ENCODE peak calls at places on chromosomes 3 and 15, in nine cellular contexts. One of them, this sample, is unnamed.

GRCh38 chr3:74523811-74524210 is 90.6 kb downstream of the CNTN3 start:
- DNase-seq in endodermal cell: no peak
- DNase-seq in mesendoderm: no peak
- DNase-seq in astrocyte: peak; percentile 2
- DNase-seq in tibial nerve: no peak
- DNase-seq in lower lobe of right lung: no peak
- DNase-seq in Karpas-422: no peak
- DNase-seq in endothelial cell of umbilical vein: peak; percentile 2
- DNase-seq in IMR-90: peak; percentile 35
- DNase-seq in this sample: no peak

GRCh38 chr3:155391583-155391982 is 98.1 kb upstream of the STRIT1 start:
- DNase-seq in lower lobe of right lung: no peak
- DNase-seq in IMR-90: peak; percentile 12
- DNase-seq in endodermal cell: no peak
- DNase-seq in tibial nerve: peak; percentile 31
- DNase-seq in astrocyte: peak; percentile 87
- DNase-seq in Karpas-422: no peak
- DNase-seq in mesendoderm: peak; percentile 66
- DNase-seq in endothelial cell of umbilical vein: no peak
- DNase-seq in this sample: no peak

GRCh38 chr3:136818191-136818850 is 605 bp upstream of the SLC35G2 start:
- DNase-seq in mesendoderm: peak; percentile 92
- DNase-seq in astrocyte: peak; percentile 84
- DNase-seq in IMR-90: peak; percentile 92
- DNase-seq in Karpas-422: peak; percentile 86
- DNase-seq in tibial nerve: no peak
- DNase-seq in endothelial cell of umbilical vein: peak; percentile 93
- DNase-seq in endodermal cell: peak; percentile 88
- DNase-seq in lower lobe of right lung: no peak
- DNase-seq in this sample: peak; percentile 2

GRCh38 chr3:126494204-126494603 is 18.5 kb upstream of the ZXDC start:
- DNase-seq in IMR-90: no peak
- DNase-seq in lower lobe of right lung: no peak
- DNase-seq in endodermal cell: no peak
- DNase-seq in Karpas-422: no peak
- DNase-seq in mesendoderm: no peak
- DNase-seq in endothelial cell of umbilical vein: no peak
- DNase-seq in tibial nerve: no peak
- DNase-seq in astrocyte: no peak
- DNase-seq in this sample: no peak

GRCh38 chr3:128319107-128319506 is 147.6 kb downstream of the DNAJB8 start:
- DNase-seq in endodermal cell: no peak
- DNase-seq in endothelial cell of umbilical vein: no peak
- DNase-seq in mesendoderm: no peak
- DNase-seq in Karpas-422: no peak
- DNase-seq in lower lobe of right lung: no peak
- DNase-seq in tibial nerve: no peak
- DNase-seq in astrocyte: no peak
- DNase-seq in IMR-90: no peak
- DNase-seq in this sample: no peak

GRCh38 chr3:186544281-186544680 is at the start of gene CRYGS:
- DNase-seq in endodermal cell: no peak
- DNase-seq in endothelial cell of umbilical vein: no peak
- DNase-seq in tibial nerve: no peak
- DNase-seq in lower lobe of right lung: no peak
- DNase-seq in IMR-90: no peak
- DNase-seq in Karpas-422: no peak
- DNase-seq in astrocyte: no peak
- DNase-seq in mesendoderm: no peak
- DNase-seq in this sample: no peak

GRCh38 chr3:33773627-33774026 is 24.8 kb upstream of the PDCD6IP start:
- DNase-seq in tibial nerve: no peak
- DNase-seq in lower lobe of right lung: no peak
- DNase-seq in endodermal cell: no peak
- DNase-seq in IMR-90: no peak
- DNase-seq in endothelial cell of umbilical vein: no peak
- DNase-seq in Karpas-422: no peak
- DNase-seq in astrocyte: no peak
- DNase-seq in mesendoderm: peak; percentile 32
- DNase-seq in this sample: no peak

GRCh38 chr15:48596841-48597240 is 48.7 kb downstream of the FBN1 start:
- DNase-seq in endodermal cell: no peak
- DNase-seq in IMR-90: no peak
- DNase-seq in mesendoderm: no peak
- DNase-seq in tibial nerve: no peak
- DNase-seq in astrocyte: no peak
- DNase-seq in lower lobe of right lung: no peak
- DNase-seq in Karpas-422: no peak
- DNase-seq in endothelial cell of umbilical vein: no peak
- DNase-seq in this sample: no peak

GRCh38 chr3:104717828-104718196 is 648.9 kb upstream of the ALCAM start:
- DNase-seq in endodermal cell: no peak
- DNase-seq in endothelial cell of umbilical vein: no peak
- DNase-seq in tibial nerve: no peak
- DNase-seq in IMR-90: peak; percentile 68
- DNase-seq in Karpas-422: no peak
- DNase-seq in lower lobe of right lung: no peak
- DNase-seq in mesendoderm: no peak
- DNase-seq in astrocyte: peak; percentile 1
- DNase-seq in this sample: no peak

GRCh38 chr3:123767020-123767394 is 117.1 kb downstream of the MYLK start:
- DNase-seq in mesendoderm: no peak
- DNase-seq in IMR-90: no peak
- DNase-seq in endodermal cell: no peak
- DNase-seq in Karpas-422: no peak
- DNase-seq in lower lobe of right lung: no peak
- DNase-seq in astrocyte: no peak
- DNase-seq in endothelial cell of umbilical vein: no peak
- DNase-seq in tibial nerve: no peak
- DNase-seq in this sample: no peak

DNA sequence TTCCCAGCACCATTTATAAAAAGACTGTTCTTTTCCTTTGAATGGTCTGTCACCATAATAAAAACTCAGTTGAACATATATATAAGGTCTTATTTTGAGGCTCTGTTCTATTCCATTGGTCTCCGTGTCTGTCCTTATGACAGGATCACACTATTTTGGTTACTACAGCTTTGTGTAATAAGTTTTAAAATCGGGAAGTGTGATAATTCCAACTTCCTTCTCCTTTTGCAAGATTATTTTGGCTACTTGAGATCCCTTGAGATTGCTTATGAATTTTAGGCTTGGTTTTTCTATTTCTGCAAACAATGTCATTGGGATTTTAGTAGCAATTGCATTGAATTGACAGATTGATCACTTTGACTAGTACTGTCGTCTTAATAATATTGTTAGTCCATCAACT is 35.7 kb downstream of the SACM1L start:
- DNase-seq in IMR-90: no peak
- DNase-seq in mesendoderm: no peak
- DNase-seq in endothelial cell of umbilical vein: no peak
- DNase-seq in tibial nerve: no peak
- DNase-seq in endodermal cell: no peak
- DNase-seq in Karpas-422: no peak
- DNase-seq in astrocyte: no peak
- DNase-seq in lower lobe of right lung: no peak
- DNase-seq in this sample: no peak
- H3K4me1 ChIP-seq in IMR-90: no peaks in the 10 kb centered on the region
- H3K4me1 ChIP-seq in mesendoderm: no peaks in the 10 kb centered on the region
- H3K4me1 ChIP-seq in endothelial cell of umbilical vein: no peaks in the 10 kb centered on the region
- H3K4me1 ChIP-seq in tibial nerve: no peaks in the 10 kb centered on the region
- H3K4me1 ChIP-seq in endodermal cell: no peaks in the 10 kb centered on the region
- H3K4me1 ChIP-seq in Karpas-422: no peaks in the 10 kb centered on the region
- H3K4me1 ChIP-seq in astrocyte: no peaks in the 10 kb centered on the region
- H3K4me1 ChIP-seq in lower lobe of right lung: peaks cover 7% of the 10 kb centered on the region
- H3K4me1 ChIP-seq in this sample: no peaks in the 10 kb centered on the region

GRCh38 chr15:67133738-67134576 is 68.6 kb downstream of the SMAD3 start:
- DNase-seq in mesendoderm: peak; percentile 48
- DNase-seq in IMR-90: peak; percentile 82
- DNase-seq in endodermal cell: no peak
- DNase-seq in Karpas-422: peak; percentile 83
- DNase-seq in lower lobe of right lung: no peak
- DNase-seq in astrocyte: peak; percentile 82
- DNase-seq in endothelial cell of umbilical vein: peak; percentile 88
- DNase-seq in tibial nerve: no peak
- DNase-seq in this sample: peak; percentile 73

GRCh38 chr15:67130673-67131601 is 65.5 kb downstream of the SMAD3 start:
- DNase-seq in tibial nerve: no peak
- DNase-seq in endothelial cell of umbilical vein: no peak
- DNase-seq in endodermal cell: peak; percentile 50
- DNase-seq in lower lobe of right lung: no peak
- DNase-seq in astrocyte: no peak
- DNase-seq in Karpas-422: no peak
- DNase-seq in IMR-90: peak; percentile 80
- DNase-seq in mesendoderm: no peak
- DNase-seq in this sample: no peak

GRCh38 chr15:67133026-67133425 is 67.6 kb downstream of the SMAD3 start:
- DNase-seq in endothelial cell of umbilical vein: no peak
- DNase-seq in lower lobe of right lung: no peak
- DNase-seq in astrocyte: no peak
- DNase-seq in Karpas-422: no peak
- DNase-seq in endodermal cell: peak; percentile 31
- DNase-seq in mesendoderm: no peak
- DNase-seq in tibial nerve: no peak
- DNase-seq in IMR-90: no peak
- DNase-seq in this sample: no peak

GRCh38 chr15:67130166-67130565 is 64.8 kb downstream of the SMAD3 start:
- DNase-seq in astrocyte: no peak
- DNase-seq in endothelial cell of umbilical vein: no peak
- DNase-seq in lower lobe of right lung: no peak
- DNase-seq in tibial nerve: no peak
- DNase-seq in mesendoderm: no peak
- DNase-seq in Karpas-422: no peak
- DNase-seq in endodermal cell: peak; percentile 29
- DNase-seq in IMR-90: no peak
- DNase-seq in this sample: no peak

DNA sequence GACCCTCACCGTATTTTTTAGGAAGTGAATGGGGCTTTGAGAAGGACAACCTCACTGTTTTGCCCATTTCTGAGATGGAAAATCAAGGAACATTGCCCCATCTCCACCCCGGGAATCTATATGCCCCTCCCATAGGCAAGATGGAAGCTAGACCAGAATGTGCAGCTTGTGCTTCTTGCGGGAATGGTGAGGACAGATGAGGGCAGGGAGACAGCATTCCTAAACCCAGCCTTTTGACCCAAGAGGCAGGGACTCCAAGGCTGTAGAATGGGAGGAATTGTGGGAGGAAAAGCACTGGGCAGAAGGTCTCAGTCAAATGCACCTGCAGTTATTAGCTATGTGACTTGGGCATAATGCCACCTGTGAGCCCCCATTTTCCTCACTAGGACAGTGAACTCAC is 66.9 kb downstream of the SMAD3 start:
- DNase-seq in tibial nerve: no peak
- DNase-seq in endothelial cell of umbilical vein: no peak
- DNase-seq in endodermal cell: peak; percentile 37
- DNase-seq in Karpas-422: no peak
- DNase-seq in astrocyte: no peak
- DNase-seq in mesendoderm: no peak
- DNase-seq in IMR-90: no peak
- DNase-seq in lower lobe of right lung: no peak
- DNase-seq in this sample: no peak
- H3K4me1 ChIP-seq in tibial nerve: peaks cover 56% of the 10 kb centered on the region
- H3K4me1 ChIP-seq in endothelial cell of umbilical vein: peaks cover 70% of the 10 kb centered on the region
- H3K4me1 ChIP-seq in endodermal cell: peaks cover 25% of the 10 kb centered on the region
- H3K4me1 ChIP-seq in Karpas-422: peaks cover 21% of the 10 kb centered on the region
- H3K4me1 ChIP-seq in astrocyte: peaks cover 52% of the 10 kb centered on the region
- H3K4me1 ChIP-seq in mesendoderm: peaks cover 3% of the 10 kb centered on the region
- H3K4me1 ChIP-seq in IMR-90: peaks cover 70% of the 10 kb centered on the region
- H3K4me1 ChIP-seq in lower lobe of right lung: peaks cover 67% of the 10 kb centered on the region
- H3K4me1 ChIP-seq in this sample: peaks cover 78% of the 10 kb centered on the region

GRCh38 chr3:108133858-108134554 is 43.2 kb upstream of the CD47 start:
- DNase-seq in Karpas-422: no peak
- DNase-seq in mesendoderm: no peak
- DNase-seq in IMR-90: no peak
- DNase-seq in endodermal cell: no peak
- DNase-seq in lower lobe of right lung: no peak
- DNase-seq in tibial nerve: no peak
- DNase-seq in astrocyte: no peak
- DNase-seq in endothelial cell of umbilical vein: no peak
- DNase-seq in this sample: no peak
- H3K4me1 ChIP-seq in Karpas-422: peaks cover 54% of the 10 kb centered on the region
- H3K4me1 ChIP-seq in mesendoderm: no peaks in the 10 kb centered on the region
- H3K4me1 ChIP-seq in IMR-90: peaks cover 24% of the 10 kb centered on the region
- H3K4me1 ChIP-seq in endodermal cell: no peaks in the 10 kb centered on the region
- H3K4me1 ChIP-seq in lower lobe of right lung: peaks cover 45% of the 10 kb centered on the region
- H3K4me1 ChIP-seq in tibial nerve: no peaks in the 10 kb centered on the region
- H3K4me1 ChIP-seq in astrocyte: peaks cover 29% of the 10 kb centered on the region
- H3K4me1 ChIP-seq in endothelial cell of umbilical vein: peaks cover 26% of the 10 kb centered on the region
- H3K4me1 ChIP-seq in this sample: peaks cover 60% of the 10 kb centered on the region

DNA sequence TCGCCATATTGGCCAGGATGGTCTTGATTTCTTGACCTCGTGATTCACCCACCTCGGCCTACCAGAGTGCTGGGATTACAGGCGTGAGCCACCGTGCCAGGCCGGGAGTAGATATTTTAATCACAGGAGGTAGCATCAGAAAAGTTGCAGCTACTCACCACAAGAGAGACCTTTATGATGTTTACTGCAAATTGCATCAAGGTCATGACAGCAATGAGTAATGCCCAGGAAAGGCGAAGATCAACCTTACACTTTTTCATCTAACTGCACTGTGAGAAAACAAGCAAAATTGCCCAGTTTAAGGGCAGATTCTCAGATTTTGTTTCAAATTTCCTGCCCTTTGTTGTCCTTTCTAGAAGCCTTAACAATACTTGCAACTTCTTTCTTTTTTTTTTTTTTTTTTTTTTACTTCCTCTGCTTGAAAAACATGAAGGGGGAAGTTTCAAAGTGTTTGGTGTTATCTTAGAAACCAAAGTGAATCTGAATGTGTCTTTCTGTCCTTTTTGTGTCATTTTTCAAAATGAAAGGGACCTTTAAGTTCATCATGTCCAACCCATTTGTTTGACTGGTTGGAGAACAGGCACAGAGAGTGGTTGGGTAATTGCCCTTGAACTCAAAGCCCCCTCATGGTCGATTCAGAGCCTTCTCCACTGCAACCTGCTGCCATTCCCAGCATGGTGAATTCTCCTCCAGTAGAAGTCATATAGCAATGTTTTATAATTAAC is 25.0 kb downstream of the TGFBR2 start:
- DNase-seq in lower lobe of right lung: no peak
- DNase-seq in astrocyte: peak; percentile 58
- DNase-seq in endothelial cell of umbilical vein: peak; percentile 86
- DNase-seq in tibial nerve: no peak
- DNase-seq in endodermal cell: no peak
- DNase-seq in mesendoderm: no peak
- DNase-seq in IMR-90: no peak
- DNase-seq in Karpas-422: no peak
- DNase-seq in this sample: no peak
- H3K4me1 ChIP-seq in lower lobe of right lung: peaks cover 99% of the 10 kb centered on the region
- H3K4me1 ChIP-seq in astrocyte: peaks cover 19% of the 10 kb centered on the region
- H3K4me1 ChIP-seq in endothelial cell of umbilical vein: peaks cover 76% of the 10 kb centered on the region
- H3K4me1 ChIP-seq in tibial nerve: peaks cover 89% of the 10 kb centered on the region
- H3K4me1 ChIP-seq in endodermal cell: peaks cover 10% of the 10 kb centered on the region
- H3K4me1 ChIP-seq in mesendoderm: peaks cover 21% of the 10 kb centered on the region
- H3K4me1 ChIP-seq in IMR-90: peaks cover 18% of the 10 kb centered on the region
- H3K4me1 ChIP-seq in Karpas-422: no peaks in the 10 kb centered on the region
- H3K4me1 ChIP-seq in this sample: peaks cover 98% of the 10 kb centered on the region

GRCh38 chr15:85498471-85498870 is 118.1 kb downstream of the AKAP13 start:
- DNase-seq in lower lobe of right lung: no peak
- DNase-seq in IMR-90: no peak
- DNase-seq in tibial nerve: no peak
- DNase-seq in Karpas-422: no peak
- DNase-seq in endothelial cell of umbilical vein: no peak
- DNase-seq in endodermal cell: no peak
- DNase-seq in astrocyte: no peak
- DNase-seq in mesendoderm: no peak
- DNase-seq in this sample: no peak
- H3K4me1 ChIP-seq in lower lobe of right lung: peaks cover 59% of the 10 kb centered on the region
- H3K4me1 ChIP-seq in IMR-90: peaks cover 11% of the 10 kb centered on the region
- H3K4me1 ChIP-seq in tibial nerve: peaks cover 24% of the 10 kb centered on the region
- H3K4me1 ChIP-seq in Karpas-422: peaks cover 99% of the 10 kb centered on the region
- H3K4me1 ChIP-seq in endothelial cell of umbilical vein: peaks cover 27% of the 10 kb centered on the region
- H3K4me1 ChIP-seq in endodermal cell: peaks cover 37% of the 10 kb centered on the region
- H3K4me1 ChIP-seq in astrocyte: peaks cover 18% of the 10 kb centered on the region
- H3K4me1 ChIP-seq in mesendoderm: peaks cover 41% of the 10 kb centered on the region
- H3K4me1 ChIP-seq in this sample: peaks cover 26% of the 10 kb centered on the region

This sample was measured in CD8-positive, alpha-beta memory T cell.